ENCODE peak calls at places on chromosome 3, in four cellular contexts. One of them, this sample, is unnamed. For H3K36me3, the result is how much of the 10 kb centered on the place peaks cover.

GRCh38 chr3:134590766-134591165 is 60.1 kb downstream of the KY start:
- DNase-seq in stomach: no peak
- DNase-seq in transverse colon: no peak
- DNase-seq in upper lobe of left lung: no peak
- DNase-seq in this sample: no peak

GRCh38 chr3:193640165-193640706 is 47.2 kb downstream of the OPA1 start:
- DNase-seq in stomach: no peak
- DNase-seq in transverse colon: no peak
- DNase-seq in upper lobe of left lung: no peak
- DNase-seq in this sample: no peak

GRCh38 chr3:97896129-97896528 is 74.3 kb downstream of the CRYBG3 start:
- DNase-seq in stomach: no peak
- DNase-seq in transverse colon: no peak
- DNase-seq in upper lobe of left lung: no peak
- DNase-seq in this sample: no peak

GRCh38 chr3:56591256-56591655 is 34.3 kb downstream of the CCDC66 start:
- DNase-seq in stomach: no peak
- DNase-seq in transverse colon: no peak
- DNase-seq in upper lobe of left lung: no peak
- DNase-seq in this sample: no peak

GRCh38 chr3:181457190-181457589 is 254.5 kb upstream of the SOX2 start:
- DNase-seq in stomach: no peak
- DNase-seq in transverse colon: no peak
- DNase-seq in upper lobe of left lung: no peak
- DNase-seq in this sample: no peak

GRCh38 chr3:110984456-110985250 is 87.0 kb upstream of the NECTIN3 start:
- DNase-seq in stomach: no peak
- DNase-seq in transverse colon: no peak
- DNase-seq in upper lobe of left lung: no peak
- DNase-seq in this sample: no peak

GRCh38 chr3:170563712-170564423 is 22.0 kb downstream of the SLC7A14 start:
- DNase-seq in stomach: no peak
- DNase-seq in transverse colon: no peak
- DNase-seq in upper lobe of left lung: no peak
- DNase-seq in this sample: no peak

GRCh38 chr3:187951452-187952190 is 202.3 kb upstream of the LPP start:
- DNase-seq in stomach: no peak
- DNase-seq in transverse colon: no peak
- DNase-seq in upper lobe of left lung: no peak
- DNase-seq in this sample: no peak

GRCh38 chr3:141845407-141846049 is 30.9 kb upstream of the ATP1B3 start:
- DNase-seq in stomach: no peak
- DNase-seq in transverse colon: peak
- DNase-seq in upper lobe of left lung: no peak
- DNase-seq in this sample: no peak

GRCh38 chr3:69739204-69740102 is at the start of gene MITF:
- DNase-seq in stomach: peak
- DNase-seq in transverse colon: peak
- DNase-seq in upper lobe of left lung: peak
- DNase-seq in this sample: peak

GRCh38 chr3:191470080-191470479 is 9.1 kb downstream of the PYDC2 start:
- DNase-seq in stomach: no peak
- DNase-seq in transverse colon: no peak
- DNase-seq in upper lobe of left lung: no peak
- DNase-seq in this sample: no peak

GRCh38 chr3:152556731-152557254 is 278.1 kb upstream of the P2RY1 start:
- DNase-seq in stomach: no peak
- DNase-seq in transverse colon: no peak
- DNase-seq in upper lobe of left lung: no peak
- DNase-seq in this sample: no peak

GRCh38 chr3:39638286-39638685 is 170.8 kb downstream of the MOBP start:
- DNase-seq in stomach: no peak
- DNase-seq in transverse colon: no peak
- DNase-seq in upper lobe of left lung: no peak
- DNase-seq in this sample: no peak

GRCh38 chr3:188205992-188206416 is 52.0 kb downstream of the LPP start:
- DNase-seq in stomach: no peak
- DNase-seq in transverse colon: peak
- DNase-seq in upper lobe of left lung: no peak
- DNase-seq in this sample: no peak

GRCh38 chr3:62768896-62769295 is 106.3 kb downstream of the CADPS start:
- DNase-seq in stomach: no peak
- DNase-seq in transverse colon: no peak
- DNase-seq in upper lobe of left lung: no peak
- DNase-seq in this sample: no peak

GRCh38 chr3:46359748-46360509 is 6.0 kb downstream of the CCR2 start:
- DNase-seq in stomach: no peak
- DNase-seq in transverse colon: no peak
- DNase-seq in upper lobe of left lung: no peak
- DNase-seq in this sample: no peak

GRCh38 chr3:16864610-16865313 is 20.0 kb upstream of the PLCL2 start:
- DNase-seq in stomach: no peak
- DNase-seq in transverse colon: no peak
- DNase-seq in upper lobe of left lung: no peak
- DNase-seq in this sample: no peak

GRCh38 chr3:51705276-51706020 is 1.4 kb upstream of the GRM2 start:
- DNase-seq in stomach: no peak
- DNase-seq in transverse colon: no peak
- DNase-seq in upper lobe of left lung: no peak
- DNase-seq in this sample: peak

GRCh38 chr3:15241341-15241740 is 35.3 kb downstream of the CAPN7 start:
- DNase-seq in stomach: no peak
- DNase-seq in transverse colon: no peak
- DNase-seq in upper lobe of left lung: no peak
- DNase-seq in this sample: no peak

GRCh38 chr3:52533623-52534280 is at the start of gene NT5DC2:
- DNase-seq in stomach: peak
- DNase-seq in transverse colon: peak
- DNase-seq in upper lobe of left lung: peak
- DNase-seq in this sample: peak

GRCh38 chr3:139480585-139480984 is 4.3 kb upstream of the RBP2 start:
- DNase-seq in stomach: no peak
- DNase-seq in transverse colon: no peak
- DNase-seq in upper lobe of left lung: peak
- DNase-seq in this sample: no peak

GRCh38 chr3:53216723-53217122 is 39.1 kb downstream of the TKT start:
- DNase-seq in stomach: no peak
- DNase-seq in transverse colon: no peak
- DNase-seq in upper lobe of left lung: no peak
- DNase-seq in this sample: no peak

GRCh38 chr3:82618594-82618993 is 857.1 kb upstream of the GBE1 start:
- DNase-seq in stomach: no peak
- DNase-seq in transverse colon: no peak
- DNase-seq in upper lobe of left lung: no peak
- DNase-seq in this sample: no peak

GRCh38 chr3:71583569-71584215 is at the start of gene FOXP1:
- DNase-seq in stomach: peak
- DNase-seq in transverse colon: peak
- DNase-seq in upper lobe of left lung: peak
- DNase-seq in this sample: peak

GRCh38 chr3:98688363-98688762 is 74.8 kb upstream of the ST3GAL6 start:
- DNase-seq in stomach: no peak
- DNase-seq in transverse colon: no peak
- DNase-seq in upper lobe of left lung: no peak
- DNase-seq in this sample: no peak

GRCh38 chr3:124774305-124774673 is 44.0 kb downstream of the UMPS start:
- DNase-seq in stomach: no peak
- DNase-seq in transverse colon: peak
- DNase-seq in upper lobe of left lung: no peak
- DNase-seq in this sample: peak

GRCh38 chr3:182078314-182078713 is 366.6 kb downstream of the SOX2 start:
- DNase-seq in stomach: no peak
- DNase-seq in transverse colon: no peak
- DNase-seq in upper lobe of left lung: no peak
- DNase-seq in this sample: no peak

GRCh38 chr3:74643636-74644035 is 29.2 kb upstream of the CNTN3 start:
- DNase-seq in stomach: peak
- DNase-seq in transverse colon: peak
- DNase-seq in upper lobe of left lung: no peak
- DNase-seq in this sample: no peak

GRCh38 chr3:185813691-185814215 is 11.1 kb downstream of the IGF2BP2 start:
- DNase-seq in stomach: no peak
- DNase-seq in transverse colon: no peak
- DNase-seq in upper lobe of left lung: peak
- DNase-seq in this sample: no peak

GRCh38 chr3:157078131-157078835 is 81.7 kb downstream of the CCNL1 start:
- DNase-seq in stomach: no peak
- DNase-seq in transverse colon: no peak
- DNase-seq in upper lobe of left lung: no peak
- DNase-seq in this sample: no peak

GRCh38 chr3:159840900-159841299 is 147.7 kb upstream of the IL12A start:
- DNase-seq in stomach: no peak
- DNase-seq in transverse colon: no peak
- DNase-seq in upper lobe of left lung: no peak
- DNase-seq in this sample: no peak

GRCh38 chr3:39138804-39139415 is 14.5 kb downstream of the CSRNP1 start:
- DNase-seq in stomach: peak
- DNase-seq in transverse colon: peak
- DNase-seq in upper lobe of left lung: peak
- DNase-seq in this sample: no peak

GRCh38 chr3:12405432-12406272 is 78.6 kb upstream of the TSEN2 start:
- DNase-seq in stomach: peak
- DNase-seq in transverse colon: peak
- DNase-seq in upper lobe of left lung: no peak
- DNase-seq in this sample: peak
- TF ChIP-seq POLR2A in stomach: no peak
- TF ChIP-seq POLR2A in transverse colon: no peak
- TF ChIP-seq POLR2A in upper lobe of left lung: no peak
- TF ChIP-seq POLR2A in this sample: no peak

GRCh38 chr3:130968231-130968630 is 58.4 kb downstream of the ASTE1 start:
- DNase-seq in stomach: no peak
- DNase-seq in transverse colon: no peak
- DNase-seq in upper lobe of left lung: no peak
- DNase-seq in this sample: no peak
- H3K36me3 ChIP-seq in stomach: half or more
- H3K36me3 ChIP-seq in transverse colon: under half
- H3K36me3 ChIP-seq in upper lobe of left lung: under half
- H3K36me3 ChIP-seq in this sample: under half

GRCh38 chr3:73512095-73512494 is 112.6 kb downstream of the PDZRN3 start:
- DNase-seq in stomach: no peak
- DNase-seq in transverse colon: no peak
- DNase-seq in upper lobe of left lung: no peak
- DNase-seq in this sample: no peak
- TF ChIP-seq POLR2AphosphoS5 in stomach: no peak
- TF ChIP-seq POLR2AphosphoS5 in transverse colon: peak
- TF ChIP-seq POLR2AphosphoS5 in upper lobe of left lung: no peak
- TF ChIP-seq POLR2AphosphoS5 in this sample: no peak

DNA sequence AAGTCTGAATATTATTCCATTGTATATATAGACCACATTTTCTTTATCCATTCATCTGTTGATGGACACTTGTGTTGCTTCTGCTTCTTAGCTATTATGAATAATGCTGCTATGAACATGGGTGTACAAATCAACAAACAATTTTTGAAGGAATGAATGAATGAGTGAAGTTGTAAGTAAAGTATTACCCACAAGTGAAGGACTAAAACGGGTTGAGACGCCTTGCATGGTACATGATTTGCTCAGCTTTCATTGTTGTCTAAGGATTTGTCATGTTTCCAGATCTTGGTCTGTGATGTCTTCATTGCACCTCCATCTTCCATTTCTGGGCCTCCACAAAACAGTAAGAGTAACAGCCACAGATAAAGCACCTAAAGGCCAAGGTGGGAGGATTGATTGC is 20.5 kb downstream of the IFT122 start:
- DNase-seq in stomach: no peak
- DNase-seq in transverse colon: no peak
- DNase-seq in upper lobe of left lung: no peak
- DNase-seq in this sample: no peak
- TF ChIP-seq POLR2A in stomach: no peak
- TF ChIP-seq POLR2A in transverse colon: no peak
- TF ChIP-seq POLR2A in upper lobe of left lung: no peak
- TF ChIP-seq POLR2A in this sample: no peak

GRCh38 chr3:37338500-37338899 is 164.1 kb upstream of the LRRFIP2 start:
- DNase-seq in stomach: no peak
- DNase-seq in transverse colon: no peak
- DNase-seq in upper lobe of left lung: no peak
- DNase-seq in this sample: no peak
- H3K36me3 ChIP-seq in stomach: half or more
- H3K36me3 ChIP-seq in transverse colon: half or more
- H3K36me3 ChIP-seq in upper lobe of left lung: under half
- H3K36me3 ChIP-seq in this sample: half or more

GRCh38 chr3:78823859-78824258 is 943.9 kb downstream of the ROBO1 start:
- DNase-seq in stomach: no peak
- DNase-seq in transverse colon: no peak
- DNase-seq in upper lobe of left lung: no peak
- DNase-seq in this sample: no peak
- TF ChIP-seq POLR2AphosphoS5 in stomach: no peak
- TF ChIP-seq POLR2AphosphoS5 in transverse colon: no peak
- TF ChIP-seq POLR2AphosphoS5 in upper lobe of left lung: no peak
- TF ChIP-seq POLR2AphosphoS5 in this sample: no peak

GRCh38 chr3:12985148-12985547 is 88.1 kb downstream of the IQSEC1 start:
- DNase-seq in stomach: no peak
- DNase-seq in transverse colon: no peak
- DNase-seq in upper lobe of left lung: no peak
- DNase-seq in this sample: peak

GRCh38 chr3:12986031-12986430 is 87.2 kb downstream of the IQSEC1 start:
- DNase-seq in stomach: no peak
- DNase-seq in transverse colon: no peak
- DNase-seq in upper lobe of left lung: no peak
- DNase-seq in this sample: no peak

GRCh38 chr3:12986986-12987385 is 86.2 kb downstream of the IQSEC1 start:
- DNase-seq in stomach: peak
- DNase-seq in transverse colon: no peak
- DNase-seq in upper lobe of left lung: peak
- DNase-seq in this sample: peak

GRCh38 chr3:12987602-12988001 is 85.6 kb downstream of the IQSEC1 start:
- DNase-seq in stomach: no peak
- DNase-seq in transverse colon: no peak
- DNase-seq in upper lobe of left lung: no peak
- DNase-seq in this sample: peak

DNA sequence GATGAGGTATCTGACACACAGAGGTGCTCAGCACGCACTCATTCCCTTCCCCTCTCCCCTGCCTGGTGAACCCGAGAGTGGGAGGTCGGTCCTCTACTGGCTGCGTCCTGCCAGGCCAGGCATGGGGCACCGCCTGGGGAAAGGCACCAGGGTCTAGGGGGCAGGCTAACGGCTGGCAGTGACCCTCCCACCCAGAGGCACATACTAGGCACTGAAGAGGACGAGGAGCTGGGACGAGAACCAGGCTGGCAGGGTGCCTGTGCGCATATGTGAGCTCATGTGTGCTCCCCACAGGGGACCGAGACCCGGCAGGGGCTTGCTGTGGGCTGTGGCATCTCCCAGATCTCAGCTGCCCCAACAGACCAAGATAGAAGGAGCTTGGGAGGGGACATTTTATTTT is 86.7 kb downstream of the IQSEC1 start:
- DNase-seq in stomach: no peak
- DNase-seq in transverse colon: peak
- DNase-seq in upper lobe of left lung: peak
- DNase-seq in this sample: peak
- TF ChIP-seq POLR2A in stomach: no peak
- TF ChIP-seq POLR2A in transverse colon: no peak
- TF ChIP-seq POLR2A in upper lobe of left lung: no peak
- TF ChIP-seq POLR2A in this sample: no peak